ENCODE peak calls at places on chromosome 20, in four cellular contexts. A, O, X and U are unnamed samples.
A peak's percentile ranks its signal among the peaks of the same experiment; 100 is the strongest.

GRCh38 chr20:38779247-38780097 is 26.0 kb upstream of the PPP1R16B start:
- DNase-seq in X (no peak), A (no peak), O (peak; percentile 92), U (peak; percentile 70)

GRCh38 chr20:24158271-24158670 is 169.7 kb upstream of the GGTLC1 start:
- DNase-seq in A (no peak), O (no peak), X (no peak), U (no peak)

GRCh38 chr20:20052074-20052970 is at the start of the genes CFAP61 and CRNKL1:
- DNase-seq in A (peak; percentile 96), X (peak; percentile 90), O (peak; percentile 94), U (peak; percentile 97)

GRCh38 chr20:21388566-21388965 is 8.8 kb downstream of the NKX2-4 start:
- DNase-seq in A (no peak), X (no peak), O (no peak), U (no peak)

GRCh38 chr20:444862-445426 is 17.4 kb downstream of the TBC1D20 start:
- DNase-seq in A (no peak), X (peak; percentile 56), O (no peak), U (no peak)

GRCh38 chr20:53731595-53731994 is 138.0 kb upstream of the ZNF217 start:
- DNase-seq in O (no peak), A (no peak), X (no peak), U (no peak)

GRCh38 chr20:58470336-58470978 is 44.7 kb downstream of the APCDD1L start:
- DNase-seq in O (no peak), A (no peak), X (no peak), U (no peak)

GRCh38 chr20:43559588-43559987 is 761 bp downstream of the SGK2 start:
- DNase-seq in O (no peak), X (no peak), A (no peak), U (no peak)

GRCh38 chr20:23203951-23204730 is 118.0 kb upstream of the CD93 start:
- DNase-seq in A (no peak), X (peak; percentile 44), O (no peak), U (no peak)

GRCh38 chr20:23235173-23236027 is 115.2 kb upstream of the NXT1 start:
- DNase-seq in A (no peak), O (peak; percentile 52), X (peak; percentile 62), U (peak; percentile 71)

GRCh38 chr20:57199656-57200405 is 66.6 kb downstream of the BMP7 start:
- DNase-seq in O (no peak), X (no peak), A (no peak), U (no peak)

GRCh38 chr20:23349338-23350006 is 1.1 kb upstream of the NXT1 start:
- DNase-seq in A (no peak), O (no peak), X (peak; percentile 19), U (no peak)

GRCh38 chr20:31815408-31816188 is 3.6 kb upstream of the MYLK2 start:
- DNase-seq in O (no peak), X (no peak), A (no peak), U (no peak)

GRCh38 chr20:44609006-44609510 is 26.7 kb downstream of the PKIG start:
- DNase-seq in X (no peak), O (no peak), A (no peak), U (no peak)

GRCh38 chr20:48025661-48026060 is 240.4 kb upstream of the SULF2 start:
- DNase-seq in O (no peak), X (no peak), A (no peak), U (no peak)

GRCh38 chr20:59817846-59818245 is 115.6 kb downstream of the SYCP2 start:
- DNase-seq in O (no peak), A (no peak), X (no peak), U (no peak)

GRCh38 chr20:43220612-43221011 is 30.9 kb upstream of the PTPRT start:
- DNase-seq in O (no peak), X (no peak), A (no peak), U (no peak)

GRCh38 chr20:23141450-23142161 is 55.5 kb upstream of the CD93 start:
- DNase-seq in O (no peak), X (no peak), A (no peak), U (no peak)

GRCh38 chr20:21234324-21234723 is 68.8 kb upstream of the XRN2 start:
- DNase-seq in X (no peak), O (no peak), A (no peak), U (no peak)

GRCh38 chr20:48635791-48636267 is 192.0 kb downstream of the PREX1 start:
- DNase-seq in A (no peak), X (peak; percentile 83), O (peak; percentile 16), U (peak; percentile 41)

GRCh38 chr20:64077876-64078551 is 1.3 kb downstream of the RGS19 start:
- DNase-seq in X (no peak), O (no peak), A (no peak), U (no peak)

GRCh38 chr20:57654998-57655811 is 35.0 kb upstream of the ZBP1 start:
- DNase-seq in O (no peak), A (no peak), X (peak; percentile 10), U (no peak)

GRCh38 chr20:63624486-63624885 is 2.4 kb downstream of the GMEB2 start:
- DNase-seq in O (no peak), A (no peak), X (no peak), U (no peak)

GRCh38 chr20:1085515-1086272 is 32.7 kb upstream of the PSMF1 start:
- DNase-seq in X (peak; percentile 23), O (no peak), A (no peak), U (no peak)

GRCh38 chr20:57505991-57506390 is 18.9 kb downstream of the CTCFL start:
- DNase-seq in O (no peak), A (no peak), X (no peak), U (no peak)

GRCh38 chr20:34532320-34532719 is 16.1 kb downstream of the DYNLRB1 start:
- DNase-seq in O (no peak), A (no peak), X (no peak), U (no peak)

GRCh38 chr20:50294164-50295088 is 103.8 kb downstream of the CEBPB start:
- DNase-seq in A (no peak), X (no peak), O (no peak), U (no peak)

GRCh38 chr20:51553897-51554504 is 11.5 kb upstream of the NFATC2 start:
- DNase-seq in X (no peak), O (no peak), A (no peak), U (no peak)

GRCh38 chr20:46435146-46435545 is 28.7 kb upstream of the ELMO2 start:
- DNase-seq in A (no peak), O (no peak), X (no peak), U (no peak)

GRCh38 chr20:46433051-46433450 is 26.6 kb upstream of the ELMO2 start:
- DNase-seq in X (no peak), O (no peak), A (no peak), U (no peak)

GRCh38 chr20:46439837-46440236 is 33.4 kb upstream of the ELMO2 start:
- DNase-seq in X (no peak), O (no peak), A (no peak), U (no peak)

GRCh38 chr20:46434597-46434996 is 28.2 kb upstream of the ELMO2 start:
- DNase-seq in X (no peak), O (no peak), A (no peak), U (no peak)

DNA sequence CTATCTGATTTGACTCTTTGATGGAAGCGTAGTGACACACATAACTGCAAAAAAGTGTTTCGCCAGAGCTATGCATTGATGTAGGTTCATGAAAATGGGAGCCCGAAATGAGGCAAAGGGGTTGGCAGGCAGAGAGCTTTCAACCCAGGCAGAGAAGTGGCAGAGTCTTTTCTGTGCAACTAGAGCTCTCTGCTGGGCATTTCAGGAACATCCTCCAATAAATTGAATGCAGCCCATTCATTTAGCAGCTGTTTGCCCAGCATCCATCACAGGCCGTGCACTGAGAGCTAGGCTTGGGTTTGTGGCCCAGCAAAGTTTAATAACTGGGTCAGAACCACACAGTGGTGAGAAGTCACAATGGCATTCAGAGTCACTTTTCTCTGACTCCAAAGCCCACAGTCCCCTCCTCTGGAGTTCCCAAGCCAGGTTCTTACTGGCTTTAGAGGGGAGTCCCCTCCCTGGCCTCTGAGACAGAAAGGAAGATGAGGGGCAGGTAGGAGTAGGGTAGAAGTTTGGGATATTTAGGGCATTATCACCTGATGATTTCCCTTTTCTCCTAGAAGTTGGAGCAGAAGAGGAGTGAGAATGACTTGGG is 31.8 kb upstream of the ELMO2 start:
- DNase-seq in X (peak; percentile 32), A (no peak), O (peak; percentile 21), U (no peak)
- TF ChIP-seq EGR1 in X (no peak), A (no peak), O (no peak), U (no peak)

GRCh38 chr20:61370841-61371303 is 118.8 kb downstream of the CDH4 start:
- DNase-seq in O (no peak), A (no peak), X (no peak), U (no peak)

GRCh38 chr20:61373055-61373399 is 121.0 kb downstream of the CDH4 start:
- DNase-seq in X (no peak), O (no peak), A (no peak), U (no peak)

GRCh38 chr20:61369731-61370520 is 117.9 kb downstream of the CDH4 start:
- DNase-seq in X (no peak), O (no peak), A (no peak), U (no peak)

GRCh38 chr20:61372151-61373054 is 120.3 kb downstream of the CDH4 start:
- DNase-seq in A (no peak), X (no peak), O (no peak), U (no peak)

GRCh38 chr20:61371501-61372150 is 119.6 kb downstream of the CDH4 start:
- DNase-seq in X (no peak), A (no peak), O (no peak), U (no peak)
- TF ChIP-seq EGR1 in X (no peak), A (no peak), O (no peak), U (no peak)

DNA sequence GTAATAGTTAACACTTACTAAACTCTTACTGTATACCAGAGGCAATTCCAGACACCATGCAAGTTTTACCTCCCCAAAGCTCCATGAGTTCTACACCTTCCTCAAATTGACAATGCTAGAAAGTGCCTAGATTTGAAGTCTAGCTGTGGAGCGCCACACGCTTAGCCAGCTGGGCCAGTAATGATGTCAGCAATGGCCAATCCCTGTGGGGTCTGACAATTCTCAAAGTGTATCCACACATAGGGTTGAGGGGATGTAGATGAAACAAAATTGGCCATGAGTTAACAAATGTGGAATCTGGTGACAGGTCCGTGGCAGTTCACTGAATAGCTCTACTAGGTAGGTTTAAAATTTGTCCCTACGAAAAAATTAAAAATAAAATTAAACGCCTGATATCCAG is 1.3 kb downstream of the ZNF343 start:
- DNase-seq in O (no peak), X (no peak), A (no peak), U (no peak)
- TF ChIP-seq EGR1 in O (no peak), X (no peak), A (no peak), U (no peak)

GRCh38 chr20:19024296-19025035 is 188.0 kb upstream of the SLC24A3 start:
- DNase-seq in X (no peak), O (no peak), A (no peak), U (no peak)

GRCh38 chr20:19027971-19028370 is 184.5 kb upstream of the SLC24A3 start:
- DNase-seq in X (no peak), A (no peak), O (no peak), U (peak; percentile 13)

GRCh38 chr20:19026121-19026878 is 186.1 kb upstream of the SLC24A3 start:
- DNase-seq in O (no peak), A (peak; percentile 33), X (no peak), U (no peak)

GRCh38 chr20:19025430-19026120 is 186.9 kb upstream of the SLC24A3 start:
- DNase-seq in A (no peak), X (no peak), O (no peak), U (peak; percentile 24)

GRCh38 chr20:19026901-19027644 is 185.4 kb upstream of the SLC24A3 start:
- DNase-seq in A (no peak), O (no peak), X (no peak), U (no peak)
- TF ChIP-seq EGR1 in A (no peak), O (no peak), X (no peak), U (no peak)

GRCh38 chr20:36572701-36573102 is 695 bp upstream of the TGIF2 start:
- DNase-seq in A (no peak), O (no peak), X (peak; percentile 47), U (no peak)
- TF ChIP-seq EGR1 in A (no peak), O (no peak), X (no peak), U (no peak)